ENCODE peak calls at places on chromosomes 16 and 17, in eight cellular contexts. C is cardiac fibroblast; D is ovary; W is CD8-positive, alpha-beta T cell; F is fibroblast of pulmonary artery; J is suprapubic skin; U is heart left ventricle; T is CD8-positive, alpha-beta memory T cell. K is an unnamed sample.

GRCh38 chr16:84454611-84455010 is 49.8 kb downstream of the MEAK7 start:
- DNase-seq in W (no peak), C (no peak), J (no peak), T (no peak), U (no peak), D (no peak), F (no peak), K (no peak)

GRCh38 chr17:44932526-44933097 is 15.0 kb downstream of the KIF18B start:
- DNase-seq in C (no peak), T (no peak), F (no peak), U (peak; percentile 20), J (no peak), D (no peak), W (no peak), K (no peak)

GRCh38 chr17:57943140-57943539 is 12.1 kb downstream of the CUEDC1 start:
- DNase-seq in C (no peak), J (no peak), D (no peak), W (no peak), T (no peak), U (no peak), F (no peak), K (no peak)

GRCh38 chr17:69961488-69962145 is 113.4 kb upstream of the KCNJ16 start:
- DNase-seq in C (no peak), U (no peak), D (peak; percentile 20), F (no peak), W (no peak), J (no peak), T (no peak), K (no peak)

GRCh38 chr16:2775765-2776499 is 1.1 kb downstream of the ELOB start:
- DNase-seq in C (no peak), T (no peak), J (no peak), U (no peak), F (no peak), D (no peak), W (no peak), K (no peak)

GRCh38 chr17:29945281-29945680 is 3.8 kb downstream of the EFCAB5 start:
- DNase-seq in C (no peak), F (no peak), T (no peak), J (no peak), D (no peak), U (no peak), W (no peak), K (no peak)

GRCh38 chr16:31697744-31698125 is 170.0 kb downstream of the AHSP start:
- DNase-seq in C (no peak), T (no peak), W (no peak), U (no peak), F (no peak), D (no peak), J (no peak), K (no peak)

GRCh38 chr16:58733248-58733670 is 857 bp downstream of the GOT2 start:
- DNase-seq in J (no peak), T (no peak), C (peak; percentile 9), F (peak; percentile 26), W (no peak), D (no peak), U (no peak), K (no peak)

GRCh38 chr17:77286641-77287431 is 146.1 kb downstream of the SEC14L1 start:
- DNase-seq in F (peak; percentile 80), D (no peak), T (no peak), W (no peak), U (peak; percentile 64), C (peak; percentile 97), J (peak; percentile 88), K (no peak)

GRCh38 chr17:46194393-46195216 is 1.4 kb upstream of the KANSL1 start:
- DNase-seq in T (peak; percentile 90), W (peak; percentile 28), U (no peak), C (peak; percentile 63), D (no peak), J (no peak), F (peak; percentile 67), K (peak; percentile 100)

GRCh38 chr17:77352996-77353395 is 212.2 kb downstream of the SEC14L1 start:
- DNase-seq in D (no peak), T (no peak), W (no peak), U (no peak), C (no peak), J (no peak), F (no peak), K (no peak)

GRCh38 chr17:1649844-1650409 is at the start of gene RILP:
- DNase-seq in D (peak; percentile 76), W (no peak), U (peak; percentile 95), J (peak; percentile 90), F (peak; percentile 29), C (peak; percentile 62), T (peak; percentile 30), K (no peak)

GRCh38 chr16:27704252-27704651 is 154.3 kb downstream of the KATNIP start:
- DNase-seq in D (no peak), U (no peak), F (no peak), J (no peak), C (no peak), W (no peak), T (no peak), K (no peak)

GRCh38 chr16:48393843-48394703 is 8.9 kb upstream of the SIAH1 start:
- DNase-seq in C (peak; percentile 69), D (peak; percentile 50), T (no peak), J (peak; percentile 74), F (peak; percentile 51), W (no peak), U (peak; percentile 40), K (no peak)

GRCh38 chr16:57809276-57809793 is 7.0 kb upstream of the KIFC3 start:
- DNase-seq in D (no peak), W (no peak), T (no peak), C (no peak), F (no peak), J (no peak), U (no peak), K (no peak)

GRCh38 chr17:19744922-19745757 is 3.0 kb downstream of the ALDH3A1 start:
- DNase-seq in W (peak; percentile 73), C (peak; percentile 82), F (peak; percentile 75), T (peak; percentile 80), U (peak; percentile 91), J (peak; percentile 93), D (peak; percentile 95), K (no peak)

GRCh38 chr17:64741924-64742670 is 80.0 kb upstream of the SMURF2 start:
- DNase-seq in J (peak; percentile 92), D (peak; percentile 34), T (no peak), F (peak; percentile 77), U (peak; percentile 81), C (peak; percentile 85), W (no peak), K (no peak)

GRCh38 chr16:67884684-67885083 is at the start of gene NRN1L:
- DNase-seq in U (peak; percentile 94), T (no peak), W (no peak), J (peak; percentile 91), F (peak; percentile 91), D (peak; percentile 96), C (peak; percentile 93), K (no peak)

GRCh38 chr16:72270531-72270930 is 98.6 kb upstream of the PMFBP1 start:
- DNase-seq in T (no peak), U (no peak), F (no peak), D (no peak), C (peak; percentile 6), W (no peak), J (no peak), K (no peak)

GRCh38 chr16:720990-721764 is at the start of gene ANTKMT:
- DNase-seq in F (peak; percentile 71), J (no peak), T (peak; percentile 83), W (peak; percentile 51), D (peak; percentile 75), C (peak; percentile 79), U (peak; percentile 83), K (peak; percentile 84)

GRCh38 chr16:27769561-27770222 is 219.7 kb downstream of the KATNIP start:
- DNase-seq in J (no peak), U (no peak), F (peak; percentile 59), T (no peak), W (no peak), C (peak; percentile 33), D (no peak), K (no peak)

GRCh38 chr16:87541004-87541881 is 48.4 kb upstream of the ZCCHC14 start:
- DNase-seq in T (no peak), W (no peak), C (peak; percentile 73), U (peak; percentile 73), D (peak; percentile 54), F (peak; percentile 66), J (no peak), K (no peak)
- H3K4me3 ChIP-seq in T (no peak overlapping the region), W (no peak overlapping the region), C (peak overlapping the region; percentile 33), U (peak overlapping the region; percentile 29), D (no peak overlapping the region), F (peak overlapping the region; percentile 31), J (peak overlapping the region; percentile 9), K (no peak overlapping the region)

GRCh38 chr17:56819431-56820145 is 14.1 kb downstream of the C17orf67 start:
- DNase-seq in D (peak; percentile 67), U (peak; percentile 37), J (peak; percentile 76), W (peak; percentile 37), C (peak; percentile 78), F (peak; percentile 81), T (peak; percentile 67), K (peak; percentile 82)
- H3K4me3 ChIP-seq in D (no peak overlapping the region), U (no peak overlapping the region), J (no peak overlapping the region), W (no peak overlapping the region), C (no peak overlapping the region), F (no peak overlapping the region), T (no peak overlapping the region), K (no peak overlapping the region)

DNA sequence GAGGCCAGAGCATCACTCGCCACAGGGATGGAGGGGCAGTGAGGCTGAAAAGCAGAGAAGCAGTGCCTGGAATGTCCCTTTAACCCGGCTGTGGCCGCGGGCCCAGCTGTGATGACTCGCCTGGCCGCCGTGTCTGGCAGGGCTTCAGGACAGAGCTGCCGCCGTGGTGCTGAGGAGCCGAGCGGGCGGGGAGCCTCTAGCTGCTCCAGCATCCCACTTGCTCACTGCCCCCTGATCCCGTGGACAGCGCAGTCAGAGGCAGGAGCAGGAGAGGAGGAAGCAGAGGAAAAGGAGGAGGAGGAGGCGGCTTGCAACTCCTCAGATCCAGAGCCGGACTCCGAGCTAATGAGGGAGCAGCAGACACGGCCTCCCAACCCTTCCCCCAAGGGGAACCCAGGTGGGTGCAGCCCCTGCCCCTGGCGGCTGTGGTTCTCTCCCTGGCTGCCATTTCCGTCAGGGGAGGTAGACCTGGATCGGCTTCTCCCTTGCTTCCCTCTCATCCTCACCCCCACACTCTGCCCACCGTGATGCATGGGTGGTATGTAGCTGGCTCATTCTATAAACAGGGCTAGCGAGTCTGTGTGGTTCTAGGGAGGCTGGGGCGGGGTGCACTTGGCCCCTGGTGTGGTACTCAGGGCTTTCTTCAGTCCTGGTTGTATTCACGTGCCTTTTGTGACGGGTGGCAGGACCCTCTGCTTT is 165.7 kb downstream of the CMIP start:
- DNase-seq in W (no peak), D (peak; percentile 78), C (peak; percentile 84), T (no peak), F (peak; percentile 79), U (peak; percentile 84), J (peak; percentile 87), K (no peak)
- H3K4me3 ChIP-seq in W (no peak overlapping the region), D (no peak overlapping the region), C (peak overlapping the region; percentile 28), T (no peak overlapping the region), F (peak overlapping the region; percentile 43), U (peak overlapping the region; percentile 14), J (peak overlapping the region; percentile 16), K (no peak overlapping the region)

GRCh38 chr17:16573466-16573865 is 4.5 kb upstream of the ZNF287 start:
- DNase-seq in F (no peak), C (no peak), J (no peak), W (no peak), D (no peak), U (no peak), T (no peak), K (no peak)

GRCh38 chr17:16568541-16569357 is at the start of gene ZNF287:
- DNase-seq in F (peak; percentile 92), C (peak; percentile 94), T (peak; percentile 93), D (peak; percentile 95), J (peak; percentile 94), U (peak; percentile 96), W (peak; percentile 84), K (peak; percentile 84)

GRCh38 chr17:16569358-16569712 is 331 bp upstream of the ZNF287 start:
- DNase-seq in T (no peak), F (no peak), J (no peak), U (no peak), W (no peak), D (no peak), C (no peak), K (no peak)
- H3K4me3 ChIP-seq in T (peak overlapping the region; percentile 72), F (no peak overlapping the region), J (peak overlapping the region; percentile 72), U (peak overlapping the region; percentile 79), W (peak overlapping the region; percentile 63), D (peak overlapping the region; percentile 57), C (no peak overlapping the region), K (peak overlapping the region; percentile 76)